ENCODE peak calls at places on chromosomes 13 and 19, in four cellular contexts. I is NCI-H510A; U is activated CD4-positive, alpha-beta T cell treated with anti-CD3 and anti-CD28 coated beads, Interleukin-2, amount 50 U/mL, for 48 hours; V is T1000. G is an unnamed sample.

GRCh38 chr19:7681336-7682174 is 922 bp downstream of the TRAPPC5 start:
- DNase-seq in I (peak), U (peak), V (no peak), G (no peak)

GRCh38 chr13:43766766-43767165 is 20.0 kb downstream of the ENOX1 start:
- DNase-seq in I (no peak), U (no peak), V (no peak), G (peak)

GRCh38 chr13:51769455-51770127 is 34.4 kb downstream of the DHRS12 start:
- DNase-seq in I (no peak), U (no peak), V (no peak), G (no peak)

GRCh38 chr19:39671739-39672363 is 16.1 kb downstream of the LGALS16 start:
- DNase-seq in I (peak), U (peak), V (no peak), G (peak)

GRCh38 chr19:32719611-32720059 is at the start of gene TDRD12:
- DNase-seq in I (no peak), U (no peak), V (no peak), G (no peak)

GRCh38 chr19:27972291-27973040 is 1240.5 kb downstream of the UQCRFS1 start:
- DNase-seq in I (no peak), U (no peak), V (no peak), G (no peak)

GRCh38 chr13:76812206-76812882 is 73.9 kb downstream of the KCTD12 start:
- DNase-seq in I (no peak), U (no peak), V (no peak), G (no peak)

GRCh38 chr19:18342090-18342632 is 1.8 kb downstream of the PGPEP1 start:
- DNase-seq in I (no peak), U (no peak), V (no peak), G (no peak)

GRCh38 chr13:90375851-90376250 is 971.6 kb upstream of the MIR17HG start:
- DNase-seq in I (no peak), U (no peak), V (no peak), G (no peak)

GRCh38 chr19:19115954-19116353 is 22.3 kb downstream of the TMEM161A start:
- DNase-seq in I (no peak), U (peak), V (no peak), G (no peak)

GRCh38 chr19:1130801-1131717 is 27.3 kb downstream of the GPX4 start:
- DNase-seq in I (no peak), U (peak), V (no peak), G (no peak)

GRCh38 chr19:50909240-50910070 is 1.7 kb downstream of the KLK4 start:
- DNase-seq in I (no peak), U (peak), V (no peak), G (no peak)

GRCh38 chr13:23959231-23959862 is 62.0 kb upstream of the C1QTNF9B start:
- DNase-seq in I (no peak), U (no peak), V (no peak), G (no peak)

G was measured in NCI-H187.